ENCODE peak calls at places on chromosomes 5 and 9, in nine cellular contexts. One of them, this sample, is unnamed.
A peak's percentile ranks its signal among the peaks of the same experiment; 100 is the strongest.

GRCh38 chr5:164377746-164378145 is 872.3 kb downstream of the MAT2B start:
- DNase-seq in SK-N-SH: no peak
- DNase-seq in H54: no peak
- DNase-seq in neural crest cell: no peak
- DNase-seq in fibroblast of lung: peak; percentile 9
- DNase-seq in central memory CD8-positive, alpha-beta T cell: no peak
- DNase-seq in mucosa of gallbladder: no peak
- DNase-seq in smooth muscle cell of the brain vasculature: no peak
- DNase-seq in NCI-H1092 treated with DMSO at 0.1 percent for 48 hours: no peak
- DNase-seq in this sample: no peak

GRCh38 chr5:112276996-112277395 is 142.1 kb downstream of the EPB41L4A start:
- DNase-seq in smooth muscle cell of the brain vasculature: no peak
- DNase-seq in H54: no peak
- DNase-seq in mucosa of gallbladder: no peak
- DNase-seq in fibroblast of lung: no peak
- DNase-seq in neural crest cell: no peak
- DNase-seq in SK-N-SH: peak; percentile 30
- DNase-seq in NCI-H1092 treated with DMSO at 0.1 percent for 48 hours: peak; percentile 1
- DNase-seq in central memory CD8-positive, alpha-beta T cell: no peak
- DNase-seq in this sample: no peak

GRCh38 chr5:171315386-171315891 is 6.4 kb downstream of the TLX3 start:
- DNase-seq in smooth muscle cell of the brain vasculature: no peak
- DNase-seq in central memory CD8-positive, alpha-beta T cell: no peak
- DNase-seq in NCI-H1092 treated with DMSO at 0.1 percent for 48 hours: no peak
- DNase-seq in fibroblast of lung: peak; percentile 10
- DNase-seq in mucosa of gallbladder: no peak
- DNase-seq in SK-N-SH: no peak
- DNase-seq in H54: no peak
- DNase-seq in neural crest cell: no peak
- DNase-seq in this sample: no peak

GRCh38 chr9:137870432-137870831 is 7.2 kb upstream of the CACNA1B start:
- DNase-seq in smooth muscle cell of the brain vasculature: no peak
- DNase-seq in SK-N-SH: no peak
- DNase-seq in neural crest cell: no peak
- DNase-seq in central memory CD8-positive, alpha-beta T cell: no peak
- DNase-seq in mucosa of gallbladder: no peak
- DNase-seq in H54: no peak
- DNase-seq in fibroblast of lung: no peak
- DNase-seq in NCI-H1092 treated with DMSO at 0.1 percent for 48 hours: no peak
- DNase-seq in this sample: no peak

GRCh38 chr9:99294850-99295461 is 72.9 kb downstream of the SEC61B start:
- DNase-seq in central memory CD8-positive, alpha-beta T cell: no peak
- DNase-seq in NCI-H1092 treated with DMSO at 0.1 percent for 48 hours: no peak
- DNase-seq in SK-N-SH: no peak
- DNase-seq in mucosa of gallbladder: no peak
- DNase-seq in smooth muscle cell of the brain vasculature: no peak
- DNase-seq in fibroblast of lung: no peak
- DNase-seq in H54: peak; percentile 64
- DNase-seq in neural crest cell: no peak
- DNase-seq in this sample: no peak

GRCh38 chr5:57696005-57696755 is 213.6 kb upstream of the ACTBL2 start:
- DNase-seq in smooth muscle cell of the brain vasculature: no peak
- DNase-seq in fibroblast of lung: peak; percentile 37
- DNase-seq in NCI-H1092 treated with DMSO at 0.1 percent for 48 hours: no peak
- DNase-seq in mucosa of gallbladder: no peak
- DNase-seq in H54: no peak
- DNase-seq in neural crest cell: no peak
- DNase-seq in SK-N-SH: no peak
- DNase-seq in central memory CD8-positive, alpha-beta T cell: no peak
- DNase-seq in this sample: no peak

GRCh38 chr9:113317777-113318176 is 14.6 kb upstream of the RNF183 start:
- DNase-seq in neural crest cell: no peak
- DNase-seq in mucosa of gallbladder: no peak
- DNase-seq in smooth muscle cell of the brain vasculature: no peak
- DNase-seq in fibroblast of lung: no peak
- DNase-seq in H54: no peak
- DNase-seq in NCI-H1092 treated with DMSO at 0.1 percent for 48 hours: no peak
- DNase-seq in SK-N-SH: no peak
- DNase-seq in central memory CD8-positive, alpha-beta T cell: no peak
- DNase-seq in this sample: no peak

GRCh38 chr5:176548967-176549444 is at the start of gene CDHR2:
- DNase-seq in SK-N-SH: no peak
- DNase-seq in smooth muscle cell of the brain vasculature: no peak
- DNase-seq in mucosa of gallbladder: no peak
- DNase-seq in NCI-H1092 treated with DMSO at 0.1 percent for 48 hours: no peak
- DNase-seq in central memory CD8-positive, alpha-beta T cell: no peak
- DNase-seq in neural crest cell: no peak
- DNase-seq in H54: no peak
- DNase-seq in fibroblast of lung: no peak
- DNase-seq in this sample: no peak

GRCh38 chr5:133483406-133484090 is 128.8 kb downstream of the FSTL4 start:
- DNase-seq in neural crest cell: no peak
- DNase-seq in SK-N-SH: no peak
- DNase-seq in smooth muscle cell of the brain vasculature: no peak
- DNase-seq in mucosa of gallbladder: peak; percentile 58
- DNase-seq in central memory CD8-positive, alpha-beta T cell: no peak
- DNase-seq in H54: no peak
- DNase-seq in fibroblast of lung: no peak
- DNase-seq in NCI-H1092 treated with DMSO at 0.1 percent for 48 hours: no peak
- DNase-seq in this sample: no peak

GRCh38 chr5:113283558-113283957 is 151.2 kb downstream of the TSSK1B start:
- DNase-seq in mucosa of gallbladder: no peak
- DNase-seq in NCI-H1092 treated with DMSO at 0.1 percent for 48 hours: no peak
- DNase-seq in fibroblast of lung: no peak
- DNase-seq in central memory CD8-positive, alpha-beta T cell: no peak
- DNase-seq in smooth muscle cell of the brain vasculature: no peak
- DNase-seq in SK-N-SH: no peak
- DNase-seq in neural crest cell: no peak
- DNase-seq in H54: no peak
- DNase-seq in this sample: no peak

GRCh38 chr9:131627326-131627845 is 82.1 kb downstream of the PRRT1B start:
- DNase-seq in neural crest cell: no peak
- DNase-seq in SK-N-SH: no peak
- DNase-seq in fibroblast of lung: peak; percentile 56
- DNase-seq in H54: no peak
- DNase-seq in smooth muscle cell of the brain vasculature: no peak
- DNase-seq in central memory CD8-positive, alpha-beta T cell: no peak
- DNase-seq in NCI-H1092 treated with DMSO at 0.1 percent for 48 hours: no peak
- DNase-seq in mucosa of gallbladder: no peak
- DNase-seq in this sample: no peak

This sample was measured in activated T-helper 1 cell treated with anti-CD3 and anti-CD28 coated beads, Interleukin-2, amount 50 U/mL, for 16 hours.